ENCODE peak calls at places on chromosome 16, in five cellular contexts. D is brain microvascular endothelial cell, W is COLO829, Y is SK-N-DZ, M is EL. T is an unnamed sample.
A peak's percentile ranks its signal among the peaks of the same experiment; 100 is the strongest.

GRCh38 chr16:832652-833336 is 32.3 kb upstream of the GNG13 start:
- DNase-seq in D (no peak), W (no peak), Y (no peak), M (no peak), T (no peak)

GRCh38 chr16:67257486-67258159 is 8.8 kb downstream of the SLC9A5 start:
- DNase-seq in D (no peak), W (no peak), Y (no peak), M (no peak), T (no peak)

GRCh38 chr16:2151188-2152091 is 3.0 kb downstream of the RAB26 start:
- DNase-seq in D (no peak), W (no peak), Y (no peak), M (peak; percentile 36), T (no peak)

GRCh38 chr16:68472581-68472980 is 24.3 kb upstream of the SMPD3 start:
- DNase-seq in D (no peak), W (no peak), Y (no peak), M (no peak), T (no peak)

GRCh38 chr16:53042235-53042645 is 10.5 kb downstream of the CHD9NB start:
- DNase-seq in D (no peak), W (no peak), Y (no peak), M (no peak), T (no peak)

GRCh38 chr16:88389621-88390160 is 6.9 kb downstream of the ZNF469 start:
- DNase-seq in D (no peak), W (no peak), Y (no peak), M (no peak), T (no peak)

GRCh38 chr16:2428051-2428786 is 1.0 kb upstream of the CCNF start:
- DNase-seq in D (no peak), W (no peak), Y (peak; percentile 71), M (peak; percentile 46), T (no peak)

GRCh38 chr16:56682703-56683397 is 580 bp downstream of the MT1X start:
- DNase-seq in D (no peak), W (no peak), Y (no peak), M (no peak), T (no peak)

GRCh38 chr16:72860726-72861562 is 187.0 kb downstream of the ZFHX3 start:
- DNase-seq in D (no peak), W (no peak), Y (no peak), M (no peak), T (no peak)

GRCh38 chr16:68197250-68197649 is 38.7 kb downstream of the ESRP2 start:
- DNase-seq in D (peak; percentile 45), W (no peak), Y (no peak), M (peak; percentile 45), T (peak; percentile 17)